ENCODE peak calls at places on chromosome 20, in seven cellular contexts. A, D, P, K, F, M and U are unnamed samples.

GRCh38 chr20:13259921-13260320 is 38.8 kb downstream of the ISM1 start:
- DNase-seq in P (no peak), F (no peak), D (no peak), K (no peak), M (no peak), A (no peak), U (no peak)

GRCh38 chr20:3092611-3093379 is 8.3 kb upstream of the AVP start:
- DNase-seq in P (no peak), D (peak), A (peak), M (no peak), F (peak), K (no peak), U (no peak)

GRCh38 chr20:62202083-62202395 is 18.0 kb downstream of the HRH3 start:
- DNase-seq in A (no peak), K (no peak), P (no peak), M (no peak), F (peak), D (no peak), U (no peak)

GRCh38 chr20:57439432-57439831 is 48.2 kb downstream of the RBM38 start:
- DNase-seq in K (peak), D (no peak), P (no peak), M (no peak), A (no peak), F (peak), U (peak)

GRCh38 chr20:37123441-37123840 is 27.6 kb upstream of the RBL1 start:
- DNase-seq in K (no peak), F (no peak), M (no peak), A (no peak), D (no peak), P (no peak), U (no peak)

GRCh38 chr20:59051666-59052065 is 9.1 kb upstream of the PRELID3B start:
- DNase-seq in K (no peak), F (no peak), M (no peak), A (no peak), D (no peak), P (no peak), U (no peak)

GRCh38 chr20:56417402-56417801 is 5.3 kb downstream of the CASS4 start:
- DNase-seq in P (no peak), M (no peak), F (no peak), K (no peak), A (no peak), D (no peak), U (no peak)

GRCh38 chr20:53157443-53158408 is 185.6 kb downstream of the TSHZ2 start:
- DNase-seq in F (peak), K (no peak), M (peak), P (no peak), D (peak), A (peak), U (no peak)

GRCh38 chr20:32621071-32621913 is 36.2 kb upstream of the NOL4L start:
- DNase-seq in A (no peak), F (no peak), M (no peak), D (peak), P (no peak), K (no peak), U (no peak)

GRCh38 chr20:34058831-34059230 is 53.2 kb downstream of the EIF2S2 start:
- DNase-seq in K (no peak), A (no peak), F (no peak), D (no peak), P (no peak), M (no peak), U (no peak)

GRCh38 chr20:23047738-23048214 is 1.7 kb downstream of the THBD start:
- DNase-seq in D (no peak), F (peak), M (no peak), P (no peak), K (no peak), A (no peak), U (no peak)

GRCh38 chr20:63552481-63553249 is 1.3 kb upstream of the FNDC11 start:
- DNase-seq in A (no peak), K (no peak), P (no peak), F (no peak), D (no peak), M (peak), U (no peak)

GRCh38 chr20:54475334-54476287 is at the start of gene DOK5:
- DNase-seq in D (no peak), P (no peak), M (no peak), F (peak), K (peak), A (no peak), U (peak)

GRCh38 chr20:20369353-20370086 is 1.6 kb downstream of the INSM1 start:
- DNase-seq in A (no peak), F (no peak), P (no peak), D (no peak), K (no peak), M (no peak), U (peak)

GRCh38 chr20:48818481-48818987 is 9.3 kb downstream of the PREX1 start:
- DNase-seq in K (no peak), A (no peak), P (no peak), D (peak), M (no peak), F (no peak), U (no peak)

GRCh38 chr20:63704749-63705117 is 3.0 kb downstream of the ARFRP1 start:
- DNase-seq in K (no peak), P (no peak), A (no peak), D (no peak), F (peak), M (no peak), U (no peak)

GRCh38 chr20:23640873-23641667 is 3.3 kb upstream of the CST3 start:
- DNase-seq in K (no peak), M (no peak), A (no peak), P (no peak), F (no peak), D (no peak), U (no peak)

GRCh38 chr20:57793421-57793820 is 83.6 kb upstream of the PMEPA1 start:
- DNase-seq in A (no peak), D (no peak), K (no peak), F (peak), M (no peak), P (no peak), U (no peak)

GRCh38 chr20:2212457-2213005 is 83.3 kb upstream of the TGM3 start:
- DNase-seq in P (no peak), M (no peak), D (no peak), F (no peak), K (no peak), A (no peak), U (no peak)

GRCh38 chr20:37411408-37412306 is 65.7 kb downstream of the SRC start:
- DNase-seq in K (no peak), F (peak), A (no peak), P (no peak), M (no peak), D (no peak), U (no peak)

GRCh38 chr20:41222703-41223102 is 85.4 kb downstream of the PLCG1 start:
- DNase-seq in D (no peak), F (no peak), K (no peak), M (no peak), P (no peak), A (no peak), U (no peak)

GRCh38 chr20:52484438-52484837 is 292.9 kb upstream of the ZFP64 start:
- DNase-seq in P (no peak), M (no peak), D (no peak), A (no peak), K (no peak), F (no peak), U (no peak)

GRCh38 chr20:31870703-31871601 is 518 bp downstream of the TTLL9 start:
- DNase-seq in M (no peak), A (no peak), D (peak), K (no peak), P (no peak), F (no peak), U (no peak)

GRCh38 chr20:50100552-50100951 is 12.4 kb downstream of the UBE2V1 start:
- DNase-seq in A (no peak), K (no peak), F (no peak), M (no peak), D (no peak), P (no peak), U (no peak)

GRCh38 chr20:44419131-44419844 is 56.4 kb upstream of the TTPAL start:
- DNase-seq in A (no peak), K (no peak), F (no peak), D (no peak), M (no peak), P (no peak), U (no peak)

GRCh38 chr20:5172167-5172586 is 45.4 kb downstream of the CDS2 start:
- DNase-seq in M (no peak), F (no peak), A (no peak), P (no peak), K (no peak), D (no peak), U (no peak)